ENCODE peak calls at places on chromosomes 4 and X, in nine cellular contexts. N is germinal center; R is CD8-positive, alpha-beta memory T cell; F is heart left ventricle; K is GM20000; P is midbrain; U is hypothalamus; E is epithelial cell of esophagus; W is T-cell. S is an unnamed sample.
A peak's percentile ranks its signal among the peaks of the same experiment; 100 is the strongest.

GRCh38 chrX:84737471-84737871 is 235.2 kb upstream of the HDX start:
- DNase-seq in N (no peak), R (no peak), F (no peak), K (no peak), P (no peak), U (no peak), E (no peak), W (no peak), S (no peak)

GRCh38 chr4:48194986-48195773 is 61.1 kb upstream of the TXK start:
- DNase-seq in N (no peak), R (no peak), F (no peak), K (no peak), P (no peak), U (no peak), E (peak; percentile 34), W (no peak), S (no peak)

GRCh38 chrX:44245730-44246129 is 97.7 kb downstream of the EFHC2 start:
- DNase-seq in N (no peak), R (no peak), F (no peak), K (no peak), P (no peak), U (no peak), E (no peak), W (peak; percentile 16), S (no peak)

GRCh38 chrX:41921492-41922124 is 1.7 kb downstream of the CASK start:
- DNase-seq in N (no peak), R (no peak), F (no peak), K (peak; percentile 9), P (peak; percentile 19), U (no peak), E (peak; percentile 80), W (no peak), S (peak; percentile 24)

GRCh38 chr4:139367421-139368090 is 65.3 kb upstream of the NDUFC1 start:
- DNase-seq in N (no peak), R (no peak), F (no peak), K (no peak), P (peak; percentile 7), U (no peak), E (no peak), W (no peak), S (peak; percentile 66)

GRCh38 chr4:79397951-79398350 is 10.1 kb downstream of the GK2 start:
- DNase-seq in N (no peak), R (no peak), F (no peak), K (no peak), P (no peak), U (no peak), E (no peak), W (no peak), S (no peak)

GRCh38 chr4:121827851-121828250 is 4.2 kb upstream of the CCNA2 start:
- DNase-seq in N (no peak), R (no peak), F (no peak), K (no peak), P (no peak), U (no peak), E (peak; percentile 72), W (no peak), S (peak; percentile 54)

GRCh38 chr4:2909583-2909982 is 53.6 kb downstream of the NOP14 start:
- DNase-seq in N (no peak), R (no peak), F (peak; percentile 22), K (no peak), P (no peak), U (no peak), E (no peak), W (no peak), S (no peak)

GRCh38 chr4:17111436-17111835 is 213.0 kb upstream of the LDB2 start:
- DNase-seq in N (no peak), R (no peak), F (no peak), K (no peak), P (no peak), U (no peak), E (no peak), W (no peak), S (no peak)

GRCh38 chr4:69120869-69121268 is 24.6 kb downstream of the UGT2B7 start:
- DNase-seq in N (no peak), R (no peak), F (no peak), K (no peak), P (no peak), U (no peak), E (peak; percentile 44), W (no peak), S (peak; percentile 38)

GRCh38 chr4:163748474-163748873 is 254.0 kb downstream of the TMA16 start:
- DNase-seq in N (no peak), R (no peak), F (no peak), K (no peak), P (no peak), U (no peak), E (peak; percentile 71), W (no peak), S (peak; percentile 50)

GRCh38 chr4:53781614-53782467 is 190.6 kb upstream of the LNX1 start:
- DNase-seq in N (no peak), R (no peak), F (no peak), K (no peak), P (no peak), U (no peak), E (peak; percentile 77), W (no peak), S (peak; percentile 98)